ENCODE peak calls at places on chromosomes 11 and 22, in four cellular contexts. K, H, L and O are unnamed samples.

GRCh38 chr11:26993965-26994446 is at the start of gene FIBIN:
- DNase-seq in L (peak; percentile 55), H (no peak), K (peak; percentile 45), O (no peak)

GRCh38 chr11:945986-946385 is 20.3 kb downstream of the AP2A2 start:
- DNase-seq in H (peak; percentile 59), K (no peak), L (no peak), O (no peak)

GRCh38 chr11:44162662-44163061 is 67.2 kb downstream of the EXT2 start:
- DNase-seq in L (no peak), H (no peak), K (no peak), O (no peak)

GRCh38 chr11:21625982-21626381 is 566.9 kb upstream of the ANO5 start:
- DNase-seq in H (no peak), L (peak; percentile 28), K (no peak), O (no peak)

GRCh38 chr11:70624598-70624993 is 226.3 kb downstream of the CTTN start:
- DNase-seq in L (no peak), K (no peak), H (no peak), O (no peak)

GRCh38 chr11:95149659-95150294 is 60.1 kb downstream of the ENDOD1 start:
- DNase-seq in K (no peak), H (peak; percentile 91), L (no peak), O (peak; percentile 61)

GRCh38 chr11:106627694-106628093 is 390.6 kb downstream of the GUCY1A2 start:
- DNase-seq in K (no peak), H (no peak), L (no peak), O (no peak)

GRCh38 chr11:95917188-95918036 is 6.5 kb downstream of the MTMR2 start:
- DNase-seq in H (no peak), K (no peak), L (no peak), O (peak; percentile 97)

GRCh38 chr22:36486619-36487384 is 5.4 kb upstream of the TXN2 start:
- DNase-seq in L (no peak), K (no peak), H (peak; percentile 53), O (peak; percentile 43)

GRCh38 chr11:65701686-65702085 is 10.4 kb upstream of the KAT5 start:
- DNase-seq in H (no peak), L (no peak), K (no peak), O (no peak)

GRCh38 chr22:42939941-42940653 is 74.9 kb downstream of the PACSIN2 start:
- DNase-seq in H (peak; percentile 88), K (no peak), L (no peak), O (peak; percentile 95)

GRCh38 chr11:30488304-30488998 is 97.7 kb downstream of the MPPED2 start:
- DNase-seq in L (no peak), H (peak; percentile 93), K (no peak), O (peak; percentile 36)

GRCh38 chr22:37643225-37643847 is 3.9 kb downstream of the SH3BP1 start:
- DNase-seq in L (peak; percentile 85), K (peak; percentile 89), H (no peak), O (peak; percentile 70)

GRCh38 chr22:37647317-37647716 is 7.8 kb downstream of the SH3BP1 start:
- DNase-seq in K (no peak), L (no peak), H (no peak), O (no peak)

GRCh38 chr22:37650463-37651136 is 7.9 kb upstream of the PDXP start:
- DNase-seq in L (no peak), K (no peak), H (no peak), O (no peak)

GRCh38 chr22:37647928-37648327 is 8.5 kb downstream of the SH3BP1 start:
- DNase-seq in H (no peak), K (no peak), L (no peak), O (no peak)
- H3K36me3 ChIP-seq in H (peaks cover 54% of the 10 kb centered on the region), K (no peaks in the 10 kb centered on the region), L (peaks cover 12% of the 10 kb centered on the region), O (no peaks in the 10 kb centered on the region)

GRCh38 chr11:41003339-41003992 is 456.0 kb downstream of the LRRC4C start:
- DNase-seq in K (no peak), L (no peak), H (no peak), O (no peak)
- H3K36me3 ChIP-seq in K (no peaks in the 10 kb centered on the region), L (no peaks in the 10 kb centered on the region), H (no peaks in the 10 kb centered on the region), O (no peaks in the 10 kb centered on the region)

DNA sequence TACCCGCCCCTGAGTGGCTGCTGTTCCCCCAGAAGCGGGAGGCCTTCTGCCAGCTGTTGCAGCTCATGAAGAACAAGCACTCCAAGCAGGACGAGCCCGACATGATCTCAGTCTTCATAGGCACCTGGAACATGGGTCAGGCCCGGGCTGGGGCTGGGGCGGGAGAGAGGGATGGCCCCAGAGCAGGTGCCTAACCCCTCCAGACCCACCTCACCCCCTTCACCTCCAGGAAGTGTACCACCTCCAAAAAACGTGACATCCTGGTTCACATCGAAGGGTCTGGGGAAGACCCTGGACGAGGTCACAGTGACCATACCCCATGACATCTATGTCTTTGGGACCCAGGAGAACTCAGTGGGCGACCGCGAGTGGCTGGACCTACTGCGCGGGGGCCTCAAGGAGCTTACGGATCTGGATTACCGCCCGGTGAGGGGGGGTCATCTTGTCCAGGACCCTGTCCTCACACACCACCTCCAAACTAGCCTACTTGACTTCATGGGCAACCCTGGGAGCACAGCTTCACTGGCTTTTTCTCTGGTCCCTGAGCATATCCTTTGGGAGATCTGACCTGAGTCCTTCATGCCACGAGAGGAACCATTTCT is 6.3 kb downstream of the INPPL1 start:
- DNase-seq in K (no peak), L (no peak), H (no peak), O (no peak)
- H3K36me3 ChIP-seq in K (no peaks in the 10 kb centered on the region), L (peaks cover 78% of the 10 kb centered on the region), H (peaks cover 58% of the 10 kb centered on the region), O (peaks cover 12% of the 10 kb centered on the region)

DNA sequence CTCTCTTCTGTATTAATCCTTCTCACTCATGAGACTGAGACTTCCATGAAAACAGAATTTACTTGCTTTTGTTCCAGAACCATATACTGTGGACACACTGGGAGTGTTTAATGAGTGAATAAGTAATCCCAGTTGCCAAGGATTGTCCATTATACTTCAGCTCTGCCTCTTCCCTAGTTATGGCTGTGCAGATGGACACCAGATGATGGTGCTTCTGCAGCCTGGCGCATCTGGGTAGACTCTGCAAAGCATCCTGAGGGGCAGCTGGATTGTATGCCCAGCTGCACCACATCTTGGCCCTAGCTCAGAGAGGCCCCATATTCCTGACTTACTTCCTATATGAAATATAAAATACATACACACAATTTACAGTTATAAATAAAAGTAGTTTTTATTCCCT is 43.5 kb downstream of the DBX1 start:
- DNase-seq in H (no peak), K (no peak), L (no peak), O (no peak)
- H3K36me3 ChIP-seq in H (peaks cover 72% of the 10 kb centered on the region), K (no peaks in the 10 kb centered on the region), L (peaks cover 68% of the 10 kb centered on the region), O (peaks cover 3% of the 10 kb centered on the region)

DNA sequence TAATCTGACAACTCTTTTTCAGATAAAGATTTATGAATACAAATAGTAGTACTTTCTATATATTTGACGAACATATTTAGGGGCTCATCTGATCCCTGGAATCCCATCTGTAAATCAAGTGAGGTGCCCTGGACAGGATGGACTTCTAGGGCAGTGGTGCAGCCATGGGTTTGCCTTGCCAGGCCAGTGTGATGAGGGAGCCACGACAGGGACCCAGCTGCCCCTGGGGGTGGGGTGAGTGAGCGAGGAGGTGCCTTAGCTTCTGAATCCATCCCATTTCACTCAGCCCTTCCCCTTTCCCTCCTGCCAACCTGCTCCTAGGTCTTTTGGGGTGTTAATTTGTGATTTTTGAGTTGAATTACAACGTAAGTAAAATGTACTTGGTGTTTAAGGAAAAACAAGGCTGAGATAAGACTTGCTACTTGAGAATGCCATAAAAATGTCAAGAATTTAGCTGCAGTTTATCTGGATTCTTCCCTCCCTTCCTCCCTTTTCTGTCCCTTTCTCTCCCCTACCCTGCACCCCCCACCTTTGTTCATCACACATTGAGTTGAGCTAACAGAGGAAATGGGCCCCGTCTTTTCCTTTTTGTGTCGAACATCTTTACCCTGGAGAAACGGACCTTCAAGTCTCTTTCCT is 60.8 kb downstream of the PPFIBP2 start:
- DNase-seq in K (no peak), L (no peak), H (no peak), O (no peak)
- H3K36me3 ChIP-seq in K (no peaks in the 10 kb centered on the region), L (no peaks in the 10 kb centered on the region), H (no peaks in the 10 kb centered on the region), O (no peaks in the 10 kb centered on the region)

DNA sequence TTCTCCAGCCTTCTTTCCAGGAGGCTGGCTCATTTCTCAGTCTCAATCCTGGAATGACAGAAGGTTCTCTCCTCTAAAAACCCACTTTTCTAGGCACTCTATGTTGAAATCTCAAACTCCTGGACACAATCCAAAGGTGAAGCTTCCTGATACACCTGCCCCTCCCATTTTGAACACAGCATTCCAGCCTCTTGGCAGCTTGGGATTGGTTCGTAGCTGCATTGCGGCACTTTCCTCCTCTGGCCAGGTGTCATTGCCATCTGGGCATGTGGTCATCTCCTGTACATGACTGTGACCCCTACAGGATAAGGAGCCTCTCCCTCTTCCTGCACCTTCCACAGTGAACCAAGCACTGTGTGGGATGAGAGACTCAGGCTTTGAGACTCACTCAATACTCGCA is 230.2 kb upstream of the B3GAT1 start:
- DNase-seq in L (no peak), H (no peak), K (no peak), O (no peak)
- H3K36me3 ChIP-seq in L (no peaks in the 10 kb centered on the region), H (no peaks in the 10 kb centered on the region), K (no peaks in the 10 kb centered on the region), O (no peaks in the 10 kb centered on the region)

DNA sequence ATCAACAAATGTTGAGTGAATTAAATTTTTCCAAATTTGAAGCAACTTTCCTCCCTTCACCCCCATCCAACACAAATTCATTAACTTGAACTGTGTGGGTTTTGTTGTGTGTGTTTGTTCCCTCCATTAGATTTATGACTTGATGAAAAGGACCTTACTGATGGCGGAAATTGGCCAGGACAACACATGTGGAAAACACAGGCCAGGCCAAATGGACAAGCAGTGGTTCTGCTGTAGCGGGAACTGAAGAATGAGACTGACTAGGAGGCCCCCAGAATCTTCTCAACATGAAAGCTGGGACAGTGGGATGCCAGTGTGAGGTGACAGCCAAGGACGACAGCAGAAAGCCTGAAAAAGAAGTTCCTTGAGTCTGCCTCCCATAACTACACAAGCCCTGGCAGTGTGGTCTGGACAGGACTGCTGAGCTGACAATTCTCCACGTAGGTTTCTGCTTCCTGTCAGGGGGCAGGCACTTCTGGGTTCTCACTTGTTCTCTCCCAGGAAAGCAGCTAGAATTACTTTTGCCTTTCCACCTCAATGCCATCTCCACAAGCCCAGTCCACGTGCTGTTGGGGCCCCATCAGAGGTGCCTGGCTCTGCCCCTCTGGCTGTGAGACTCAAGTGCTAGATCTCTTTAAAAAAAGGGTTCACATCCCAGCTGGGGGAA is 94.3 kb downstream of the ETS1 start:
- DNase-seq in H (no peak), L (no peak), K (no peak), O (no peak)
- H3K36me3 ChIP-seq in H (no peaks in the 10 kb centered on the region), L (peaks cover 22% of the 10 kb centered on the region), K (no peaks in the 10 kb centered on the region), O (peaks cover 12% of the 10 kb centered on the region)

GRCh38 chr22:49886346-49887073 is 31.7 kb downstream of the ALG12 start:
- DNase-seq in H (no peak), K (no peak), L (no peak), O (no peak)

GRCh38 chr22:49889071-49889470 is 29.2 kb downstream of the ALG12 start:
- DNase-seq in K (no peak), L (no peak), H (no peak), O (no peak)

GRCh38 chr22:49885881-49886280 is 32.2 kb downstream of the ZBED4 start:
- DNase-seq in H (no peak), K (no peak), L (no peak), O (no peak)

GRCh38 chr22:49887074-49887471 is 31.2 kb downstream of the ALG12 start:
- DNase-seq in K (no peak), L (no peak), H (no peak), O (no peak)

GRCh38 chr22:49887716-49888115 is 30.5 kb downstream of the ALG12 start:
- DNase-seq in K (no peak), H (no peak), L (no peak), O (no peak)
- H3K36me3 ChIP-seq in K (no peaks in the 10 kb centered on the region), H (peaks cover 54% of the 10 kb centered on the region), L (peaks cover 73% of the 10 kb centered on the region), O (peaks cover 41% of the 10 kb centered on the region)